ENCODE peak calls at places on chromosomes 7 and 10, in eight cellular contexts. S, J, V, U, D, N, G and E are unnamed samples.

GRCh38 chr7:104956753-104957450 is 57.1 kb upstream of the KMT2E start:
- DNase-seq in S (peak), D (no peak), G (peak), U (peak), J (no peak), N (peak), V (peak), E (peak)

GRCh38 chr7:73618538-73618937 is 5.8 kb downstream of the MLXIPL start:
- DNase-seq in N (no peak), J (no peak), G (no peak), D (no peak), U (no peak), S (no peak), V (no peak), E (no peak)

GRCh38 chr10:117457071-117457810 is 82.0 kb upstream of the PDZD8 start:
- DNase-seq in J (peak), G (no peak), V (no peak), S (no peak), N (no peak), D (no peak), U (no peak), E (no peak)

GRCh38 chr10:70440296-70441160 is 953 bp downstream of the NODAL start:
- DNase-seq in N (no peak), J (peak), D (no peak), G (no peak), S (no peak), V (no peak), U (no peak), E (no peak)

GRCh38 chr7:88073625-88074024 is 139.6 kb downstream of the ADAM22 start:
- DNase-seq in G (no peak), V (no peak), U (peak), N (no peak), J (no peak), D (no peak), S (no peak), E (no peak)

GRCh38 chr7:133976140-133976539 is 151.0 kb upstream of the LRGUK start:
- DNase-seq in N (peak), S (no peak), U (no peak), J (no peak), D (no peak), V (no peak), G (no peak), E (no peak)

GRCh38 chr10:9342865-9343450 is 1288.5 kb downstream of the GATA3 start:
- DNase-seq in J (no peak), S (peak), N (peak), D (peak), V (peak), U (peak), G (peak), E (peak)

GRCh38 chr7:83355143-83355542 is 192.5 kb upstream of the PCLO start:
- DNase-seq in S (no peak), U (no peak), D (no peak), V (no peak), G (no peak), N (no peak), J (no peak), E (no peak)

GRCh38 chr7:101186839-101187448 is 6.9 kb upstream of the NAT16 start:
- DNase-seq in G (no peak), V (no peak), D (no peak), S (no peak), U (no peak), J (no peak), N (no peak), E (no peak)

GRCh38 chr7:601573-602340 is 82.1 kb upstream of the PDGFA start:
- DNase-seq in D (no peak), U (peak), N (no peak), G (peak), J (no peak), S (peak), V (no peak), E (no peak)
- H3K4me3 ChIP-seq in D (no peak), U (peak), N (no peak), G (no peak), J (no peak), S (no peak), V (no peak), E (no peak)

GRCh38 chr7:135704074-135704473 is 23.9 kb downstream of the SLC13A4 start:
- DNase-seq in U (no peak), D (peak), N (no peak), J (peak), G (no peak), V (no peak), S (no peak), E (no peak)
- TF ChIP-seq CTCF in U (peak), D (peak), N (no peak), J (peak), G (peak), V (peak), S (peak), E (peak)

GRCh38 chr10:103474077-103474476 is 5.0 kb downstream of the CALHM3 start:
- DNase-seq in J (no peak), U (no peak), D (no peak), V (no peak), S (no peak), N (no peak), G (no peak), E (no peak)

GRCh38 chr10:103473261-103473671 is 5.8 kb downstream of the CALHM3 start:
- DNase-seq in N (no peak), V (no peak), D (no peak), U (no peak), J (peak), G (no peak), S (peak), E (no peak)

GRCh38 chr10:103472005-103472404 is 7.0 kb downstream of the CALHM3 start:
- DNase-seq in D (peak), V (no peak), S (no peak), N (no peak), G (no peak), J (peak), U (peak), E (no peak)

GRCh38 chr10:103467391-103467790 is 8.7 kb upstream of the CALHM1 start:
- DNase-seq in J (no peak), V (no peak), N (no peak), S (no peak), G (no peak), U (peak), D (peak), E (no peak)

DNA sequence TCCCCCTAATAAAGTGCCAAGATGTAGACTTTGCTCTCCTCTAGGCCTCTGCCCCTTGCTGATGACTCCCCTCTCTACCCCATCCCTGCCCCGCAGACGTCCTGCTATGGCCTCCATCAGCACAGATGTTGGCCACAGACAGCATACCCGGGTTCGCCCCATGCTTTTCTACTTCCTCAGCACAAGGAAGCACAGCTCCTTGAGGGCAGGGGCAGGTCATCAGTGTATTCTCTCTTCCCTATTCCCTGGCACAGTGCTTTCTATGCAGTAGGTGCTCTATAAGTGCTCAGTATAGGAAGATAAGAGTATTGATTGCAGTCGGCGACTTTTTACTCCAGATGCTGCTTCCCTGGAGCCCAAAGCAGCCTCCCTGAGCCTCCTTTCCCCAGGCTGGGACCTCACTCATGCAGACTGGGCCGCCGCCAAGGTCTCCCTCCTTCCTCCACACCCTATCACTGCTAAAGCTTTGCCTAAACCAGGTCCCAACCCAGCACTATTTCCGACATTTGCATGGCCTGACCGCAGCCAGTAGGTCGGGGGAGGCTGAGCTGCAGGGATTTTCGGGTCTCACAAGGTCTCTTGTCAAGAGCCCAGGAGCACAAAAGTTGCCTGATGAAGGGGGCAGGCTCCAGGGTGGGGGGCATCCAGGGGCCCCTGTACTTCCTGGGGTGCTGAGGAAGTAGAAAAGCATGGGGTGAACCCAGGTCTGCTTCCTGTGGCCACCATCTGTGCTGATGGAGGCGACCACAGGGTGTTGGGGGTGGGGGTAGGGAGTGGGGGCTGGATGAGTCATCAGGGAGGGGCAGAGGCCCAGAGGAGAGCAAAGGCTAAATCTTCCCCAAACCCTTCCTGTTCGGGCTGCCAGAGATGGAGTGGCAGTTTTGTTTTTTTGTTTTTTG is 8.0 kb downstream of the CALHM3 start:
- DNase-seq in S (no peak), D (peak), J (peak), N (peak), G (peak), V (no peak), U (peak), E (peak)
- H3K4me3 ChIP-seq in S (no peak), D (peak), J (no peak), N (no peak), G (no peak), V (no peak), U (peak), E (no peak)

GRCh38 chr10:50554995-50555568 is 68.7 kb downstream of the SGMS1 start:
- DNase-seq in U (peak), G (peak), N (peak), S (peak), J (peak), D (peak), V (no peak), E (peak)
- TF ChIP-seq CTCF in U (peak), G (no peak), N (no peak), S (no peak), J (peak), D (peak), V (no peak), E (no peak)

GRCh38 chr7:3861941-3862340 is 560.9 kb downstream of the SDK1 start:
- DNase-seq in U (no peak), S (peak), J (no peak), V (peak), N (peak), G (peak), D (no peak), E (peak)
- H3K4me3 ChIP-seq in U (no peak), S (no peak), J (no peak), V (no peak), N (no peak), G (no peak), D (no peak), E (no peak)